ENCODE peak calls at places on chromosomes 7 and 10, in ten cellular contexts. R is NCI-H460; Q is stimulated activated CD8-positive, alpha-beta memory T cell treated with anti-CD3 and anti-CD28 coated beads, Interleukin-7, amount 100 ng/mL, for 24 hours; D is activated gamma-delta T cell treated with Interleukin-2 at 50 U/mL for 16 hours; F is HEK293T; K is osteocyte; C is aorta; X is upper lobe of right lung; J is NCI-H1092; S is DMS79. O is an unnamed sample.

GRCh38 chr10:119131512-119132240 is 27.8 kb downstream of the DENND10 start:
- DNase-seq in R (no peak), Q (no peak), D (peak), F (no peak), K (no peak), C (no peak), X (no peak), J (no peak), S (peak), O (peak)

GRCh38 chr7:70268179-70268578 is 669.9 kb downstream of the AUTS2 start:
- DNase-seq in R (no peak), Q (no peak), D (no peak), F (no peak), K (no peak), C (no peak), X (no peak), J (no peak), S (no peak), O (no peak)

GRCh38 chr7:148854975-148855374 is 29.1 kb downstream of the EZH2 start:
- DNase-seq in R (no peak), Q (no peak), D (no peak), F (no peak), K (no peak), C (no peak), X (no peak), J (no peak), S (no peak), O (no peak)

GRCh38 chr7:151592868-151593486 is 73.3 kb upstream of the RHEB start:
- DNase-seq in R (no peak), Q (no peak), D (no peak), F (no peak), K (no peak), C (no peak), X (no peak), J (no peak), S (no peak), O (no peak)

GRCh38 chr7:139720705-139721231 is 57.0 kb downstream of the HIPK2 start:
- DNase-seq in R (no peak), Q (no peak), D (no peak), F (no peak), K (no peak), C (peak), X (no peak), J (peak), S (peak), O (no peak)

GRCh38 chr10:48444266-48444665 is 137.8 kb downstream of the MAPK8 start:
- DNase-seq in R (peak), Q (no peak), D (no peak), F (peak), K (no peak), C (no peak), X (no peak), J (peak), S (no peak), O (no peak)

GRCh38 chr10:99389721-99390480 is 40.5 kb downstream of the GOT1 start:
- DNase-seq in R (no peak), Q (no peak), D (no peak), F (no peak), K (no peak), C (no peak), X (no peak), J (no peak), S (no peak), O (no peak)

GRCh38 chr10:12481956-12482355 is 132.6 kb downstream of the CAMK1D start:
- DNase-seq in R (no peak), Q (no peak), D (no peak), F (no peak), K (no peak), C (no peak), X (no peak), J (no peak), S (peak), O (no peak)

GRCh38 chr10:129305046-129305445 is 162.0 kb upstream of the MGMT start:
- DNase-seq in R (no peak), Q (no peak), D (no peak), F (no peak), K (no peak), C (no peak), X (no peak), J (no peak), S (no peak), O (no peak)

GRCh38 chr7:17545348-17545747 is 246.9 kb downstream of the AHR start:
- DNase-seq in R (no peak), Q (no peak), D (no peak), F (no peak), K (no peak), C (no peak), X (no peak), J (no peak), S (no peak), O (no peak)

GRCh38 chr7:1144269-1144771 is 15.7 kb downstream of the ZFAND2A start:
- DNase-seq in R (peak), Q (no peak), D (no peak), F (no peak), K (no peak), C (peak), X (no peak), J (peak), S (no peak), O (no peak)

GRCh38 chr7:130476287-130477001 is 15.4 kb upstream of the MEST start:
- DNase-seq in R (no peak), Q (no peak), D (no peak), F (no peak), K (no peak), C (no peak), X (no peak), J (peak), S (no peak), O (no peak)

GRCh38 chr7:101315336-101315735 is 6.3 kb downstream of the IFT22 start:
- DNase-seq in R (peak), Q (peak), D (peak), F (no peak), K (no peak), C (peak), X (no peak), J (no peak), S (no peak), O (no peak)

O was measured in SIG-M5.